ENCODE peak calls at places on chromosomes 13 and 19, in five cellular contexts. E is heart right ventricle, M is tibial artery, W is A549, D is tibial nerve. I is an unnamed sample.
A peak's percentile ranks its signal among the peaks of the same experiment; 100 is the strongest.

GRCh38 chr13:85825454-85825853 is 26.2 kb upstream of the SLITRK6 start:
- DNase-seq in M (no peak), W (no peak), D (no peak), E (no peak), I (no peak)

GRCh38 chr19:11064831-11065303 is 24.4 kb upstream of the LDLR start:
- DNase-seq in W (peak; percentile 35), D (no peak), E (no peak), M (no peak), I (no peak)

GRCh38 chr13:29162638-29163037 is 342.5 kb downstream of the MTUS2 start:
- DNase-seq in D (no peak), W (peak; percentile 30), M (no peak), E (no peak), I (no peak)

GRCh38 chr13:109715902-109716301 is 70.5 kb downstream of the IRS2 start:
- DNase-seq in M (peak; percentile 61), E (no peak), D (peak; percentile 53), W (peak; percentile 43), I (no peak)

GRCh38 chr19:34662919-34663318 is 14.0 kb downstream of the SCGB2B2 start:
- DNase-seq in W (peak; percentile 70), M (no peak), E (no peak), D (no peak), I (no peak)

GRCh38 chr13:70183041-70183440 is 74.8 kb upstream of the KLHL1 start:
- DNase-seq in D (no peak), M (no peak), W (peak; percentile 0), E (no peak), I (no peak)

GRCh38 chr13:79496188-79496587 is 15.2 kb downstream of the NDFIP2 start:
- DNase-seq in E (no peak), M (no peak), D (no peak), W (no peak), I (no peak)

GRCh38 chr13:42990991-42991891 is 800 bp downstream of the EPSTI1 start:
- DNase-seq in D (no peak), W (no peak), E (no peak), M (no peak), I (no peak)

GRCh38 chr13:97106323-97106722 is 112.0 kb upstream of the OXGR1 start:
- DNase-seq in D (no peak), M (no peak), W (no peak), E (no peak), I (no peak)

GRCh38 chr19:2215281-2215751 is 20.8 kb downstream of the PLEKHJ1 start:
- DNase-seq in W (no peak), D (no peak), E (no peak), M (no peak), I (no peak)

GRCh38 chr13:44365008-44365407 is 8.6 kb upstream of the SERP2 start:
- DNase-seq in E (no peak), M (no peak), W (no peak), D (no peak), I (no peak)

GRCh38 chr13:93535256-93535655 is 308.6 kb downstream of the GPC6 start:
- DNase-seq in D (no peak), M (no peak), E (no peak), W (peak; percentile 2), I (no peak)

GRCh38 chr13:95536629-95537241 is 15.8 kb upstream of the CLDN10 start:
- DNase-seq in E (no peak), D (no peak), W (peak; percentile 21), M (no peak), I (no peak)

GRCh38 chr13:21326155-21327030 is 132.7 kb downstream of the ZDHHC20 start:
- DNase-seq in E (no peak), M (no peak), D (no peak), W (no peak), I (peak; percentile 44)

GRCh38 chr13:45575146-45575829 is 40.3 kb downstream of the ERICH6B start:
- DNase-seq in M (no peak), D (no peak), W (no peak), E (no peak), I (no peak)

GRCh38 chr19:3959766-3960131 is 11.2 kb downstream of the DAPK3 start:
- DNase-seq in W (no peak), M (no peak), E (no peak), D (no peak), I (no peak)

GRCh38 chr19:10095948-10096614 is 6.4 kb downstream of the ANGPTL6 start:
- DNase-seq in M (peak; percentile 80), E (peak; percentile 77), D (peak; percentile 67), W (peak; percentile 88), I (peak; percentile 79)

GRCh38 chr19:55441692-55442321 is 1.3 kb downstream of the SHISA7 start:
- DNase-seq in M (no peak), D (no peak), W (no peak), E (no peak), I (no peak)

DNA sequence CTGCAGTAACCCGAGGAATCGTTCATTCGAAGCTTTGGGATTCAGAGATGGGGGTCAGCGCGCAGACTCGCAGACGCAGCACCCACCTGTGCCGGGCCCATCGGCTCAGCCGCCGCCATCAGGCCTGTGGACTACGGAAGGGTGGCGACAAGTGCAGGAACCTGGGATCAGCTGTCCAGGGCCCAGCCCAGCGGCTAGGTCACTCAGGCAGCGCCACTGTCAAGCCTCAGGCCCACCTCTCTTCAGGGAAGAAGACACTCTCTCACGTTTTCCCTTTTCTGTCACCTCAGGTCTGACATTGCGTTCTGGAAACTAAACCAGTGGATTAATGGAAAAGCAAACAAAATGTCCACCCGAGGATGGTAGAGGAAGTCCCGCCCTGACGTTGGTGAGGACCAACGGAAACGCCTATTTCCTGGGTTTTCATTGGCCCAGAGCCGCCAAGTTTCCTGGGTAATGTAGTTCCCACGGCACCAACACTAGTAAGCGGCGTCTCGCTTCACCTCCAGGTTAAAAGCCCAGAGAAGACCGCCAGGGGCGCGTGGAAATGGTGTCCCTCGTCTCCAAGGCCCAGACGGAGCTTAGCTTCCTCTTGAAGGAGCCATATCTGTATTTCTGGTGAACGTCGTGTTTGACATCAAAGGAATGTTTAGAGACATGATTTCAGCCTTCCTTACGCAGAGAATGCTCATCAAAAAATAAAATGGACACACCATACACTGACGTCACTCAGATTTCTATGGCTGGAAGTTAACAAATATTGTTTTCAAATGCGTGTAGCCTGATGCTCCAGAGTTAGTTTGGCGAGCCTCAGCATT is at the start of gene ZNF772:
- DNase-seq in E (peak; percentile 97), D (peak; percentile 88), W (peak; percentile 96), M (peak; percentile 90), I (peak; percentile 67)
- TF ChIP-seq CTCF in E (peak; percentile 15), D (peak; percentile 34), W (no peak), M (peak; percentile 37), I (peak; percentile 43)

DNA sequence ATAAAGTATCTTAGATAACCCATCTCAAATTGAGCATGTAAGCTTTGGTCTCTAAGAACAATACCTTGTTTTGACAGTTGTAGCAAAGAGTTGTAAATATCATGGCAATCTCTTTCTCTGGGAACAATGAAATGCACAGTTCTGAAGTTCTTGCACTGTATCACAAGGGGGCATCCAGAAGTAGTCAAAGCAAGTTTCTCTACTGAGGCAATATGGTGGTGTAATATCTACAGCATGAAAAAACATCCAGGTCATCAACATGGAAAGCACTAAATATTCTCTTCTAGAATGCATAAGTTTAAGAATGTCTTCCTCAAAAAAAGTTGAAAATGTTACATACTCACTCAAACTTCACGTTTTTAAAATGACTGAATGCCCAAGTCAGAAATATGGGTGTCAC is 19.6 kb downstream of the MTMR6 start:
- DNase-seq in D (no peak), E (no peak), M (no peak), W (peak; percentile 10), I (no peak)
- TF ChIP-seq CTCF in D (no peak), E (no peak), M (no peak), W (no peak), I (no peak)

DNA sequence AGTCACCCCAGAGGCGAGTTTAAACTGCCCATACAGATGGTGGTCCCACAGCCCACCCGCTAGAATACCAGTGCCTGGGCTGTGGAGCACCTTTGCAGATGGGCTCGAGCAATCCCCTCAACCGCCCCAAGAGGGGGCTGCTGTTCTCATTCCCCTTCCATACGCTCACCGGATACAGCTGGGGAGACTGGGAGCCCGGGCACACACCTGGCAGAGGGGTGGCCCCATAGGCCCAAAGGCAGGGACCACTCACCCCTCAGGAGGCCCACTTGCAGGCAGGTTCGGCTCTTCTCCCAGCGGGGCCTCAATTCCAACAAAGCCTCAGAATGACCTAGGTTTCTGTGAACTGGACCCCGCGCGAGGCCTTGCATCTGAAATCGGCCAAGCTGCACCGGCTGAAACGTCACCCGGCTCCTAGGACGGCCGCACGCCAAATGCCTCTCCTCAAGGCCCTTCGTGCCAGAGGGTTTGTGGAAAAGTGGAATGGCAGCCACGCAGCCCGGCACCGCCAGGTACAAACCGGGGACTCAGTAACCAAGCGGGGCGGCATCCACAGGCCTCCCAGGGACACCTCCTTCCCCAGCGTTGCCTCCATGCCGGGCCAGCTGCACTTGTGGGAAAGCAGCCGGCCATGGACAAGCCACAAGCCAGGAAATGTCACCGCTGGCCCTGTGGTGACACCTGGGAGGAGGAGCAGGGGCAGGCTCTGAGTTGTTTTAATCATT is 18.7 kb downstream of the MLLT1 start:
- DNase-seq in E (no peak), W (peak; percentile 16), M (no peak), D (no peak), I (no peak)
- TF ChIP-seq CTCF in E (peak; percentile 32), W (no peak), M (peak; percentile 46), D (peak; percentile 35), I (peak; percentile 53)

DNA sequence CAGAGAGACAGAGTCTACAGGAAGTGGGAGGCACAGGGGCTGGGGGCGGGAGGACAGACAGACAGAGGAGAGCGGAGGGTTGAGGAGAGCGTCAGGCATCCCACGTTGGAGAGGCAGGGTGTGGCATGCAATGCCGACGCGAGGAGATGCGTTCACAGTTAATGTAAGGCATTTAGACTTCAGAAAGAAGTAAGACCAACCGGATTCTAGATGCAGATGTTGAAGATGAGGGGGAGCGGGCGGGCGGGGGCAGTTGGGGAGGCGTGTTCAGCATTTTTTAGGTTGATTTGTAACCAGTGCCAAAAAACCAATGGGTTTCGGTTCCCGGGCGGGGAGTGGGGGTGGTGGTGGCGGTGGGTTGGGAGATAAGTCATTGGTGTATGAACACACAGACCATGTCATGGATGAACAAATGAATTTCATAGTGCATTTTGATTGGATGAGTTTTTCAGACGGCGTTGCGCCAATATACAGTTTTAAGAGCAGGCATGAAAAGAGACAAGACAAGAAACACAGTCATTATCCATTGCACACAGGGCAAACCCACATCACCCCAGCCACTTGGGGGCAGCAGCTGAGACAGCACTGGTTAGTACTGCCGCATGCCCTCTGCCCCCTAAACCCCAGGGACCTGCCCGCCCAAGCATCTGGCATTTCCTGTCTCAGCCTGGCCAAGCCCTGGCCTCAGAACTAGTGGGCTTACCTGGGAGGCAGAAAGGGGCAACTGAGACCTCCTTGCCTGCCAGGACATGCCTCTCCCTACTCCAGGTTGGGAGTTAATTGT is 91.3 kb downstream of the IER2 start:
- DNase-seq in W (no peak), M (no peak), E (no peak), D (no peak), I (no peak)
- TF ChIP-seq CTCF in W (no peak), M (no peak), E (no peak), D (no peak), I (no peak)

GRCh38 chr19:17539288-17540117 is 15.9 kb upstream of the COLGALT1 start:
- DNase-seq in W (peak; percentile 94), M (peak; percentile 94), E (peak; percentile 95), D (peak; percentile 99), I (peak; percentile 82)
- TF ChIP-seq CTCF in W (no peak), M (peak; percentile 29), E (no peak), D (peak; percentile 40), I (peak; percentile 45)

GRCh38 chr19:37309834-37310575 is 60.9 kb upstream of the ZNF527 start:
- DNase-seq in M (no peak), W (peak; percentile 42), D (no peak), E (no peak), I (no peak)
- TF ChIP-seq CTCF in M (no peak), W (no peak), D (no peak), E (no peak), I (no peak)

GRCh38 chr19:47283405-47284059 is 8.8 kb downstream of the INAFM1 start:
- DNase-seq in M (no peak), E (no peak), W (no peak), D (no peak), I (no peak)

GRCh38 chr19:47280183-47280797 is 5.6 kb downstream of the INAFM1 start:
- DNase-seq in W (peak; percentile 76), M (no peak), D (no peak), E (no peak), I (no peak)

GRCh38 chr19:47284324-47284899 is 9.7 kb downstream of the INAFM1 start:
- DNase-seq in M (no peak), W (peak; percentile 77), E (peak; percentile 55), D (peak; percentile 89), I (no peak)
- TF ChIP-seq CTCF in M (peak; percentile 92), W (peak; percentile 92), E (peak; percentile 74), D (peak; percentile 91), I (peak; percentile 79)